ENCODE peak calls at places on chromosomes 5 and 9, in eight cellular contexts. H is HTR-8/SVneo; S is activated T-helper 1 cell treated with anti-CD3 and anti-CD28 coated beads, Interleukin-12 subunit alpha, Interleukin-12 subunit beta, Interleukin-2, Interleukin-4 antibody, amounts not matched to agents 30 ng/mL and 10 ng/mL and 1 ng/mL, durations not matched to agents 14 hours and 24 hours and 36 hours; P is right atrium auricular region; K is HS-27A; Q is astrocyte of the spinal cord; I is occipital lobe; Y is pulmonary artery endothelial cell. O is an unnamed sample.
A peak's percentile ranks its signal among the peaks of the same experiment; 100 is the strongest.

GRCh38 chr5:59785701-59786100 is 107.8 kb downstream of the PDE4D start:
- DNase-seq in S (no peak), I (no peak), K (no peak), P (no peak), Q (no peak), H (no peak), Y (no peak), O (no peak)

GRCh38 chr5:33300209-33300742 is 140.5 kb upstream of the TARS1 start:
- DNase-seq in I (no peak), S (no peak), Q (no peak), K (no peak), Y (no peak), H (no peak), P (no peak), O (peak; percentile 32)

GRCh38 chr5:169195601-169196000 is 105.3 kb downstream of the SLIT3 start:
- DNase-seq in Y (no peak), S (no peak), K (no peak), H (no peak), P (no peak), Q (no peak), I (no peak), O (no peak)

GRCh38 chr9:121034529-121034928 is 15.5 kb downstream of the C5 start:
- DNase-seq in H (no peak), Y (no peak), S (no peak), I (no peak), K (no peak), P (no peak), Q (no peak), O (no peak)

GRCh38 chr9:86405926-86406325 is 51.7 kb upstream of the TUT7 start:
- DNase-seq in P (no peak), S (no peak), Q (peak; percentile 95), I (peak; percentile 60), K (no peak), H (peak; percentile 6), Y (no peak), O (no peak)

GRCh38 chr9:98230789-98231188 is 24.7 kb downstream of the TBC1D2 start:
- DNase-seq in Y (no peak), P (no peak), I (no peak), H (no peak), K (no peak), S (no peak), Q (no peak), O (no peak)

GRCh38 chr5:76365558-76365957 is 37.5 kb upstream of the IQGAP2 start:
- DNase-seq in Y (no peak), K (no peak), S (no peak), I (no peak), H (no peak), P (no peak), Q (no peak), O (no peak)

GRCh38 chr9:15206949-15207696 is 99.9 kb downstream of the TTC39B start:
- DNase-seq in K (no peak), S (no peak), P (no peak), Y (no peak), H (no peak), Q (no peak), I (no peak), O (no peak)

GRCh38 chr5:136018814-136019777 is 9.7 kb upstream of the TGFBI start:
- DNase-seq in P (no peak), H (peak; percentile 33), Y (no peak), Q (peak; percentile 98), K (no peak), I (no peak), S (no peak), O (no peak)

GRCh38 chr5:44388504-44389409 is 463 bp downstream of the FGF10 start:
- DNase-seq in H (no peak), Q (peak; percentile 11), K (no peak), S (no peak), Y (no peak), P (no peak), I (peak; percentile 15), O (no peak)

GRCh38 chr9:72305102-72305546 is 59.9 kb downstream of the ZFAND5 start:
- DNase-seq in S (no peak), K (no peak), Q (no peak), I (no peak), P (peak; percentile 94), H (no peak), Y (peak; percentile 83), O (peak; percentile 51)

GRCh38 chr5:25027016-25027415 is 382.2 kb upstream of the CDH10 start:
- DNase-seq in P (no peak), S (no peak), I (no peak), H (no peak), K (no peak), Y (no peak), Q (no peak), O (no peak)

GRCh38 chr5:175710361-175710760 is 52.5 kb downstream of the HRH2 start:
- DNase-seq in S (no peak), Y (no peak), K (no peak), P (no peak), I (peak; percentile 40), Q (no peak), H (no peak), O (no peak)

GRCh38 chr9:107577140-107577776 is 87.7 kb upstream of the KLF4 start:
- DNase-seq in P (no peak), Y (no peak), S (no peak), I (no peak), K (no peak), H (no peak), Q (no peak), O (no peak)

GRCh38 chr5:120055858-120056257 is 408.2 kb upstream of the PRR16 start:
- DNase-seq in P (no peak), K (no peak), Y (no peak), Q (peak; percentile 68), H (peak; percentile 15), I (no peak), S (no peak), O (no peak)

GRCh38 chr9:92715488-92716231 is 45.7 kb upstream of the IPPK start:
- DNase-seq in H (no peak), K (no peak), Q (no peak), Y (no peak), S (no peak), I (no peak), P (peak; percentile 59), O (no peak)

GRCh38 chr5:146032911-146033310 is 72.5 kb downstream of the PLAC8L1 start:
- DNase-seq in Q (no peak), S (no peak), H (no peak), P (no peak), K (no peak), Y (no peak), I (no peak), O (no peak)

GRCh38 chr5:31537856-31538255 is 5.8 kb downstream of the C5orf22 start:
- DNase-seq in Q (peak; percentile 15), K (no peak), Y (no peak), H (no peak), P (no peak), I (no peak), S (no peak), O (no peak)

GRCh38 chr9:5511935-5512580 is 1.7 kb downstream of the PDCD1LG2 start:
- DNase-seq in K (no peak), S (no peak), I (no peak), H (no peak), P (no peak), Y (no peak), Q (no peak), O (no peak)

GRCh38 chr9:81128701-81129100 is 560.6 kb downstream of the TLE1 start:
- DNase-seq in Y (no peak), I (no peak), H (no peak), P (no peak), Q (no peak), S (no peak), K (no peak), O (no peak)

GRCh38 chr9:69946800-69947437 is 96.7 kb upstream of the MAMDC2 start:
- DNase-seq in P (no peak), Q (peak; percentile 88), K (peak; percentile 56), Y (peak; percentile 64), H (peak; percentile 48), S (no peak), I (no peak), O (no peak)

GRCh38 chr9:97412628-97413382 is 909 bp downstream of the TDRD7 start:
- DNase-seq in I (no peak), Q (peak; percentile 7), P (no peak), Y (no peak), H (peak; percentile 22), S (no peak), K (no peak), O (no peak)

GRCh38 chr5:74895906-74896305 is 29.7 kb upstream of the FAM169A start:
- DNase-seq in I (peak; percentile 76), Q (peak; percentile 87), H (peak; percentile 11), Y (peak; percentile 47), P (peak; percentile 59), S (no peak), K (peak; percentile 43), O (no peak)

GRCh38 chr5:97229196-97229595 is 46.1 kb upstream of the RIOK2 start:
- DNase-seq in Q (no peak), S (no peak), Y (no peak), I (no peak), P (no peak), K (no peak), H (no peak), O (no peak)

GRCh38 chr9:69573666-69574456 is 98.3 kb downstream of the APBA1 start:
- DNase-seq in Q (peak; percentile 87), I (no peak), K (no peak), S (no peak), P (no peak), Y (peak; percentile 84), H (no peak), O (no peak)

GRCh38 chr5:5066276-5067186 is 73.6 kb upstream of the ADAMTS16 start:
- DNase-seq in P (no peak), S (no peak), Y (no peak), Q (peak; percentile 30), H (no peak), K (no peak), I (no peak), O (no peak)

GRCh38 chr9:137190315-137190853 is 1.9 kb downstream of the SSNA1 start:
- DNase-seq in Q (no peak), H (no peak), K (no peak), I (no peak), Y (no peak), P (no peak), S (no peak), O (no peak)

GRCh38 chr5:73201547-73202513 is 28.8 kb downstream of the TMEM174 start:
- DNase-seq in Y (no peak), K (no peak), Q (peak; percentile 57), P (peak; percentile 61), S (peak; percentile 44), I (no peak), H (peak; percentile 85), O (peak; percentile 53)

GRCh38 chr5:103232393-103232999 is 26.1 kb upstream of the MACIR start:
- DNase-seq in I (no peak), Q (peak; percentile 53), H (peak; percentile 17), S (no peak), K (no peak), P (no peak), Y (no peak), O (no peak)

GRCh38 chr5:55702612-55703345 is 9.3 kb downstream of the SLC38A9 start:
- DNase-seq in H (no peak), Y (no peak), K (no peak), S (no peak), I (no peak), P (no peak), Q (no peak), O (no peak)

O was measured in stimulated activated naive B cell treated with anti-CD40 and anti-IgM and Interleukin-4, amounts not matched to agents 10 μg/mL and 1 μg/mL and 100 μg/mL, for 72 hours.